ENCODE peak calls at places on chromosomes 11 and 22, in nine cellular contexts. K is ascending aorta, R is heart left ventricle, T is dorsolateral prefrontal cortex, M is cardiac fibroblast, U is WERI-Rb-1, J is fibroblast of lung, H is brain microvascular endothelial cell, G is IMR-90. F is an unnamed sample.

GRCh38 chr22:50583294-50583865 is 731 bp upstream of the CHKB start:
- DNase-seq in G (no peak), H (no peak), M (no peak), T (no peak), K (no peak), J (no peak), R (no peak), U (no peak), F (no peak)

GRCh38 chr11:47918370-47918690 is 62.0 kb upstream of the PTPRJ start:
- DNase-seq in T (no peak), K (no peak), G (no peak), J (no peak), M (no peak), H (no peak), R (no peak), U (no peak), F (no peak)

GRCh38 chr11:33773399-33774355 is 643 bp downstream of the FBXO3 start:
- DNase-seq in H (no peak), G (peak; percentile 43), M (no peak), U (no peak), K (no peak), J (peak; percentile 25), T (peak; percentile 46), R (no peak), F (no peak)

GRCh38 chr11:129440028-129440630 is 64.5 kb downstream of the BARX2 start:
- DNase-seq in R (no peak), K (no peak), T (no peak), J (peak; percentile 49), M (no peak), G (no peak), U (no peak), H (no peak), F (no peak)

GRCh38 chr11:121418625-121419114 is 33.4 kb upstream of the SORL1 start:
- DNase-seq in T (no peak), G (no peak), R (peak; percentile 59), U (no peak), H (no peak), J (no peak), M (peak; percentile 12), K (peak; percentile 44), F (no peak)

GRCh38 chr11:75557649-75558494 is 4.2 kb upstream of the SERPINH1 start:
- DNase-seq in K (no peak), R (peak; percentile 72), J (peak; percentile 97), H (peak; percentile 88), U (no peak), M (peak; percentile 98), T (no peak), G (peak; percentile 95), F (peak; percentile 88)

GRCh38 chr22:24445481-24446290 is 18.3 kb downstream of the ADORA2A start:
- DNase-seq in J (no peak), H (no peak), R (no peak), M (no peak), K (no peak), G (no peak), U (peak; percentile 97), T (no peak), F (peak; percentile 66)

GRCh38 chr11:118170892-118171273 is 5.6 kb downstream of the SCN2B start:
- DNase-seq in T (no peak), R (no peak), H (no peak), M (no peak), K (no peak), U (no peak), J (no peak), G (no peak), F (no peak)

GRCh38 chr11:10567466-10567865 is 999 bp downstream of the LYVE1 start:
- DNase-seq in T (no peak), H (no peak), G (no peak), U (no peak), J (no peak), R (no peak), K (no peak), M (no peak), F (no peak)

GRCh38 chr11:130909650-130910049 is 6.6 kb downstream of the SNX19 start:
- DNase-seq in H (peak; percentile 75), J (peak; percentile 89), K (no peak), M (peak; percentile 73), T (no peak), R (no peak), G (peak; percentile 91), U (no peak), F (no peak)

GRCh38 chr11:36564376-36565032 is 3.3 kb upstream of the RAG1 start:
- DNase-seq in R (peak; percentile 33), G (peak; percentile 61), K (no peak), M (peak; percentile 75), T (peak; percentile 53), U (peak; percentile 57), J (peak; percentile 46), H (peak; percentile 53), F (no peak)

GRCh38 chr11:83862691-83863090 is 576.5 kb upstream of the CCDC90B start:
- DNase-seq in M (no peak), R (no peak), U (no peak), H (no peak), T (no peak), J (peak; percentile 11), G (no peak), K (no peak), F (no peak)

GRCh38 chr11:86978756-86979608 is 23.8 kb upstream of the FZD4 start:
- DNase-seq in T (no peak), U (no peak), M (peak; percentile 71), G (peak; percentile 65), K (no peak), H (peak; percentile 57), R (no peak), J (no peak), F (no peak)
- TF ChIP-seq CTCF in T (peak; percentile 53), U (peak; percentile 40), M (peak; percentile 67), G (peak; percentile 70), K (no peak), H (peak; percentile 62), R (peak; percentile 50), J (peak; percentile 38), F (no peak)

GRCh38 chr11:44842219-44842618 is 108.5 kb downstream of the TP53I11 start:
- DNase-seq in J (peak; percentile 96), H (peak; percentile 78), K (no peak), U (no peak), R (no peak), M (peak; percentile 43), G (peak; percentile 96), T (no peak), F (no peak)

GRCh38 chr11:44840085-44840478 is 110.6 kb downstream of the TP53I11 start:
- DNase-seq in J (no peak), U (no peak), H (no peak), T (no peak), M (no peak), R (no peak), K (no peak), G (no peak), F (no peak)

GRCh38 chr11:44839458-44840084 is 111.1 kb downstream of the TP53I11 start:
- DNase-seq in M (no peak), K (no peak), U (peak; percentile 70), T (no peak), R (no peak), G (no peak), H (no peak), J (no peak), F (no peak)

GRCh38 chr11:44837650-44838049 is 110.9 kb downstream of the TSPAN18 start:
- DNase-seq in M (no peak), T (no peak), K (no peak), J (peak; percentile 44), G (peak; percentile 73), R (no peak), U (no peak), H (no peak), F (no peak)

DNA sequence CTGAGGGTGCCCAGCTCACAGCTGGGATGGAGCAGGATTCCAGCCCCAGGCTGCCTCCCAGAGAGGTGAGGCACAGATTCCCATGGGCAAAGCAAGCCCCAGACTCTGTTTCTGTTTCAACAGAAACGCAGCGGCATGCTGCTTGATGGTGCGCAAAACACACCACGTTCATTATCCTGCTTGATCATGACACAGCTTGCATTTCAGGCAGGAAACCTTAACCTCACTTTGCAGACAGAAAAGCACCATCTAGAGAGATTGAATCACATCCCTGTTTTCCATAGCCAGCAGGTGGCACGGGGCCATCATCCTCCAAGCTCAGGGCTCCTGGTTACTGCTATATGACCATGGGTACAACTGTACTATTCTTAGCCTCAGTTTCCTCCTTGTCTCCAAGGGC is 110.2 kb downstream of the TP53I11 start:
- DNase-seq in R (no peak), K (no peak), U (no peak), H (no peak), T (no peak), J (peak; percentile 28), G (no peak), M (no peak), F (no peak)
- TF ChIP-seq CTCF in R (no peak), K (no peak), U (no peak), H (no peak), T (no peak), J (no peak), G (no peak), M (no peak), F (no peak)

DNA sequence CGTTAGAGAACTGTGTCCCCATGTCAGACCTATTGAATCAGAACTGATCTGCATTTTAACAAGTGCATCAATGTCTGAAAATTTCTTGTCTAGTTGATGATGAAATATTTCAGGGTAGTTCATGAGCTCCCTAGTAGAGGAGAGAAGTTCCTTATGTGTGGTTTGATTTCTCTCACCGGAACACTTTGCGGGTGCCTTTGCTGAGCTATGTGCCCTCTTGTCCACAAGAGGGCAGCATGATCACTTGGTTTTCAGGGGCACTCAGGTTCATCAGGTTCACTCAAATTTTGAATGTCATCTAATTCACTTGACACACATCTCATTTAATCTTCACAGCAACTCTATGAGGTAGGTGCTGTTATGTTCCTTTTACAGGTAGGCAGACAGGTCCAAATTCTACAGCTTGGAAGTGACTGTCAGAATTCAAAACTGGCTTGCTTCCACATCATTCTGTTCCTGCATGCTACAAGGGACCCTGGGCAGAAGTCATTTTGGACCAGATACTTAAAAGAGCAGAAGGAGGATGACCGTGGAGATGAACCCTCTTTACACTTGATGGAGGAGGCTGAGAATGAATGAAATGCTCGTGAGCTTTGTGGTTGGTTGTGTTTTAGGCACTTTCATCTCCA is 55.6 kb downstream of the P4HA3 start:
- DNase-seq in H (peak; percentile 21), J (peak; percentile 43), K (no peak), U (peak; percentile 32), M (peak; percentile 76), G (peak; percentile 63), R (no peak), T (peak; percentile 54), F (no peak)
- TF ChIP-seq CTCF in H (peak; percentile 92), J (peak; percentile 91), K (peak; percentile 78), U (peak; percentile 81), M (peak; percentile 85), G (peak; percentile 93), R (peak; percentile 93), T (peak; percentile 91), F (peak; percentile 90)

GRCh38 chr22:45400046-45400445 is 13.4 kb downstream of the SMC1B start:
- DNase-seq in U (no peak), M (no peak), J (no peak), R (no peak), T (no peak), K (no peak), H (no peak), G (no peak), F (no peak)

GRCh38 chr22:45398214-45398613 is 15.2 kb downstream of the SMC1B start:
- DNase-seq in U (no peak), J (no peak), H (no peak), K (no peak), T (no peak), R (no peak), G (no peak), M (no peak), F (no peak)

GRCh38 chr22:45402466-45402865 is 10.9 kb downstream of the SMC1B start:
- DNase-seq in U (no peak), H (no peak), K (no peak), M (no peak), J (no peak), R (no peak), G (no peak), T (no peak), F (no peak)

GRCh38 chr22:45397806-45398205 is 15.6 kb downstream of the SMC1B start:
- DNase-seq in U (no peak), R (no peak), G (no peak), J (no peak), K (no peak), H (no peak), M (no peak), T (no peak), F (no peak)
- TF ChIP-seq CTCF in U (no peak), R (no peak), G (no peak), J (no peak), K (peak; percentile 5), H (no peak), M (no peak), T (no peak), F (no peak)

F was measured in coronary artery.